ENCODE peak calls at places on chromosomes 1 and 21, in seven cellular contexts. H is cardiac fibroblast; N is iPS DF 6.9; G is stimulated activated CD4-positive, alpha-beta T cell treated with anti-CD3 and anti-CD28 coated beads, Interleukin-4, amount 100 ng/mL, for 1 hour; E is posterior vena cava; V is activated effector memory CD4-positive, alpha-beta T cell treated with Interleukin-2 at 50 U/mL for 16 hours; M is putamen. L is an unnamed sample.

GRCh38 chr1:45490623-45491463 is at the start of gene TESK2:
- DNase-seq in V (peak; percentile 95), N (peak; percentile 100), G (peak; percentile 93), M (peak; percentile 100), H (peak; percentile 100), E (peak; percentile 98), L (peak; percentile 99)

GRCh38 chr1:218660678-218661053 is 315.5 kb downstream of the TGFB2 start:
- DNase-seq in H (peak; percentile 52), E (no peak), V (no peak), M (no peak), N (no peak), G (no peak), L (peak; percentile 92)

GRCh38 chr1:25799758-25800537 is at the start of gene SELENON:
- DNase-seq in E (peak; percentile 90), G (peak; percentile 32), V (peak; percentile 22), M (no peak), N (no peak), H (peak; percentile 75), L (peak; percentile 48)

GRCh38 chr1:1063945-1064831 is 9.9 kb downstream of the RNF223 start:
- DNase-seq in V (peak; percentile 67), M (no peak), N (no peak), G (peak; percentile 91), H (peak; percentile 81), E (no peak), L (peak; percentile 80)

GRCh38 chr1:112702420-112703261 is 4.3 kb downstream of the RHOC start:
- DNase-seq in E (peak; percentile 26), M (peak; percentile 13), H (no peak), N (no peak), V (no peak), G (no peak), L (no peak)

GRCh38 chr1:235100124-235100801 is 28.4 kb downstream of the TOMM20 start:
- DNase-seq in N (no peak), G (no peak), V (no peak), H (peak; percentile 41), E (no peak), M (no peak), L (no peak)

GRCh38 chr1:153357076-153357852 is 390 bp upstream of the S100A9 start:
- DNase-seq in G (no peak), H (no peak), N (no peak), V (no peak), M (no peak), E (peak; percentile 93), L (no peak)

GRCh38 chr21:39048574-39048973 is 134.7 kb downstream of the PSMG1 start:
- DNase-seq in G (no peak), E (no peak), M (no peak), V (no peak), N (no peak), H (peak; percentile 78), L (peak; percentile 65)

GRCh38 chr1:230087034-230087721 is 20.1 kb downstream of the GALNT2 start:
- DNase-seq in N (no peak), H (no peak), M (no peak), E (no peak), G (no peak), V (no peak), L (no peak)

GRCh38 chr1:8020032-8020431 is 6.1 kb downstream of the ERRFI1 start:
- DNase-seq in V (no peak), N (no peak), E (no peak), M (no peak), G (no peak), H (peak; percentile 54), L (peak; percentile 77)

GRCh38 chr1:192792628-192793027 is 16.2 kb upstream of the RGS2 start:
- DNase-seq in E (no peak), V (no peak), N (no peak), H (no peak), G (no peak), M (no peak), L (no peak)

GRCh38 chr1:31663622-31664452 is 19.2 kb upstream of the PEF1 start:
- DNase-seq in H (peak; percentile 58), N (no peak), V (peak; percentile 31), E (no peak), M (peak; percentile 36), G (peak; percentile 60), L (no peak)

GRCh38 chr1:99936071-99936470 is 33.7 kb upstream of the SLC35A3 start:
- DNase-seq in G (no peak), M (no peak), E (no peak), V (no peak), N (no peak), H (no peak), L (no peak)

GRCh38 chr1:209890606-209891330 is 47.2 kb upstream of the SYT14 start:
- DNase-seq in M (no peak), G (no peak), H (no peak), N (no peak), E (no peak), V (no peak), L (peak; percentile 40)

GRCh38 chr1:66182551-66183178 is 351.3 kb upstream of the SGIP1 start:
- DNase-seq in M (peak; percentile 61), V (peak; percentile 3), N (no peak), H (peak; percentile 82), G (no peak), E (no peak), L (peak; percentile 95)

GRCh38 chr1:109371271-109371739 is 26.4 kb downstream of the SORT1 start:
- DNase-seq in G (no peak), E (no peak), V (no peak), N (no peak), M (no peak), H (peak; percentile 66), L (peak; percentile 71)

GRCh38 chr1:196063307-196063706 is 544.9 kb downstream of the KCNT2 start:
- DNase-seq in M (no peak), H (no peak), N (no peak), G (no peak), E (no peak), V (no peak), L (peak; percentile 49)

GRCh38 chr1:203346060-203346754 is 4.7 kb downstream of the FMOD start:
- DNase-seq in G (no peak), E (no peak), H (no peak), N (no peak), M (no peak), V (no peak), L (no peak)

GRCh38 chr1:204465469-204466415 is 28.9 kb downstream of the PIK3C2B start:
- DNase-seq in H (peak; percentile 35), V (no peak), G (no peak), E (no peak), N (no peak), M (no peak), L (peak; percentile 7)

GRCh38 chr1:68571499-68571898 is 74.6 kb upstream of the DEPDC1 start:
- DNase-seq in V (no peak), M (peak; percentile 6), E (no peak), N (no peak), G (no peak), H (peak; percentile 16), L (peak; percentile 1)

GRCh38 chr1:103905363-103905762 is 155.7 kb downstream of the AMY1C start:
- DNase-seq in G (no peak), E (no peak), H (no peak), V (no peak), N (no peak), M (no peak), L (no peak)

GRCh38 chr1:246753670-246754535 is 29.7 kb downstream of the SCCPDH start:
- DNase-seq in E (peak; percentile 86), H (peak; percentile 71), G (peak; percentile 56), V (peak; percentile 3), M (peak; percentile 39), N (peak; percentile 81), L (peak; percentile 23)

GRCh38 chr21:16437586-16437985 is 707.8 kb downstream of the USP25 start:
- DNase-seq in E (no peak), M (no peak), G (no peak), V (no peak), H (no peak), N (no peak), L (no peak)

GRCh38 chr1:172054172-172054571 is 212.9 kb downstream of the DNM3 start:
- DNase-seq in M (no peak), E (no peak), V (no peak), N (no peak), H (peak; percentile 18), G (no peak), L (no peak)

GRCh38 chr1:13817906-13818305 is 117.9 kb downstream of the PRDM2 start:
- DNase-seq in M (no peak), G (no peak), E (no peak), V (no peak), H (no peak), N (no peak), L (no peak)

GRCh38 chr1:9066945-9067807 is 2.3 kb downstream of the SLC2A5 start:
- DNase-seq in H (peak; percentile 93), G (no peak), V (no peak), E (peak; percentile 87), M (no peak), N (no peak), L (peak; percentile 90)

GRCh38 chr1:175002910-175003517 is 3.3 kb downstream of the CACYBP start:
- DNase-seq in N (no peak), E (no peak), G (no peak), M (no peak), H (peak; percentile 17), V (no peak), L (no peak)

GRCh38 chr1:212161231-212161781 is 123.9 kb upstream of the PPP2R5A start:
- DNase-seq in M (no peak), V (no peak), E (no peak), G (no peak), H (peak; percentile 79), N (no peak), L (peak; percentile 88)

GRCh38 chr1:182677393-182678098 is 6.8 kb downstream of the RGS8 start:
- DNase-seq in N (no peak), V (no peak), M (no peak), H (no peak), G (no peak), E (no peak), L (no peak)

GRCh38 chr21:43370091-43370658 is 56.8 kb downstream of the SIK1 start:
- DNase-seq in M (no peak), E (no peak), G (no peak), V (no peak), N (no peak), H (peak; percentile 16), L (peak; percentile 36)

GRCh38 chr1:168407832-168408530 is 127.3 kb downstream of the TBX19 start:
- DNase-seq in M (no peak), G (no peak), E (no peak), H (no peak), V (no peak), N (no peak), L (no peak)

GRCh38 chr21:38525454-38525853 is 27.2 kb upstream of the ERG start:
- DNase-seq in E (no peak), M (peak; percentile 34), N (no peak), H (no peak), V (no peak), G (no peak), L (no peak)

GRCh38 chr1:26833432-26834405 is 7.2 kb downstream of the ZDHHC18 start:
- DNase-seq in E (no peak), V (peak; percentile 83), H (no peak), M (no peak), N (no peak), G (peak; percentile 77), L (no peak)

L was measured in astrocyte.